ENCODE peak calls at places on chromosomes 16 and 17, in ten cellular contexts. One of them, this sample, is unnamed.

GRCh38 chr16:759110-759910 is 1.2 kb upstream of the MSLN start:
- DNase-seq in neuronal stem cell: no peak
- DNase-seq in left ventricle myocardium inferior: no peak
- DNase-seq in H9: no peak
- DNase-seq in cardiac fibroblast: no peak
- DNase-seq in HFFc6: no peak
- DNase-seq in NCI-H345: no peak
- DNase-seq in T-helper 9 cell: no peak
- DNase-seq in activated CD8-positive, alpha-beta memory T cell treated with anti-CD3 and anti-CD28 coated beads for 48 hours: no peak
- DNase-seq in germinal center: no peak
- DNase-seq in this sample: no peak

GRCh38 chr17:80374039-80374731 is 40.8 kb upstream of the ENDOV start:
- DNase-seq in cardiac fibroblast: no peak
- DNase-seq in NCI-H345: no peak
- DNase-seq in left ventricle myocardium inferior: no peak
- DNase-seq in germinal center: no peak
- DNase-seq in activated CD8-positive, alpha-beta memory T cell treated with anti-CD3 and anti-CD28 coated beads for 48 hours: no peak
- DNase-seq in H9: no peak
- DNase-seq in T-helper 9 cell: no peak
- DNase-seq in neuronal stem cell: no peak
- DNase-seq in HFFc6: no peak
- DNase-seq in this sample: no peak

GRCh38 chr17:1229891-1230571 is 40.2 kb upstream of the BHLHA9 start:
- DNase-seq in NCI-H345: no peak
- DNase-seq in germinal center: no peak
- DNase-seq in HFFc6: no peak
- DNase-seq in activated CD8-positive, alpha-beta memory T cell treated with anti-CD3 and anti-CD28 coated beads for 48 hours: no peak
- DNase-seq in neuronal stem cell: no peak
- DNase-seq in T-helper 9 cell: no peak
- DNase-seq in left ventricle myocardium inferior: no peak
- DNase-seq in cardiac fibroblast: no peak
- DNase-seq in H9: no peak
- DNase-seq in this sample: no peak

GRCh38 chr17:81713556-81714411 is 1.7 kb downstream of the SLC25A10 start:
- DNase-seq in neuronal stem cell: no peak
- DNase-seq in activated CD8-positive, alpha-beta memory T cell treated with anti-CD3 and anti-CD28 coated beads for 48 hours: no peak
- DNase-seq in H9: no peak
- DNase-seq in germinal center: no peak
- DNase-seq in cardiac fibroblast: no peak
- DNase-seq in left ventricle myocardium inferior: no peak
- DNase-seq in NCI-H345: no peak
- DNase-seq in HFFc6: no peak
- DNase-seq in T-helper 9 cell: no peak
- DNase-seq in this sample: no peak

GRCh38 chr16:14963281-14964173 is 11.3 kb upstream of the PDXDC1 start:
- DNase-seq in left ventricle myocardium inferior: no peak
- DNase-seq in germinal center: no peak
- DNase-seq in activated CD8-positive, alpha-beta memory T cell treated with anti-CD3 and anti-CD28 coated beads for 48 hours: no peak
- DNase-seq in cardiac fibroblast: no peak
- DNase-seq in T-helper 9 cell: no peak
- DNase-seq in H9: no peak
- DNase-seq in HFFc6: no peak
- DNase-seq in neuronal stem cell: no peak
- DNase-seq in NCI-H345: no peak
- DNase-seq in this sample: no peak

GRCh38 chr16:2365397-2365796 is 24.9 kb upstream of the ABCA3 start:
- DNase-seq in HFFc6: no peak
- DNase-seq in activated CD8-positive, alpha-beta memory T cell treated with anti-CD3 and anti-CD28 coated beads for 48 hours: no peak
- DNase-seq in left ventricle myocardium inferior: no peak
- DNase-seq in neuronal stem cell: no peak
- DNase-seq in T-helper 9 cell: no peak
- DNase-seq in germinal center: no peak
- DNase-seq in H9: no peak
- DNase-seq in NCI-H345: no peak
- DNase-seq in cardiac fibroblast: no peak
- DNase-seq in this sample: no peak

GRCh38 chr17:75272848-75273184 is 1.8 kb upstream of the MIF4GD start:
- DNase-seq in HFFc6: no peak
- DNase-seq in H9: no peak
- DNase-seq in T-helper 9 cell: no peak
- DNase-seq in left ventricle myocardium inferior: no peak
- DNase-seq in germinal center: no peak
- DNase-seq in cardiac fibroblast: peak; percentile 60
- DNase-seq in neuronal stem cell: no peak
- DNase-seq in NCI-H345: no peak
- DNase-seq in activated CD8-positive, alpha-beta memory T cell treated with anti-CD3 and anti-CD28 coated beads for 48 hours: no peak
- DNase-seq in this sample: no peak

GRCh38 chr16:78213751-78214150 is 114.3 kb downstream of the WWOX start:
- DNase-seq in activated CD8-positive, alpha-beta memory T cell treated with anti-CD3 and anti-CD28 coated beads for 48 hours: no peak
- DNase-seq in left ventricle myocardium inferior: no peak
- DNase-seq in neuronal stem cell: no peak
- DNase-seq in NCI-H345: no peak
- DNase-seq in H9: no peak
- DNase-seq in HFFc6: no peak
- DNase-seq in cardiac fibroblast: no peak
- DNase-seq in T-helper 9 cell: no peak
- DNase-seq in germinal center: no peak
- DNase-seq in this sample: no peak

GRCh38 chr17:3687949-3688614 is 7.9 kb downstream of the P2RX5 start:
- DNase-seq in activated CD8-positive, alpha-beta memory T cell treated with anti-CD3 and anti-CD28 coated beads for 48 hours: no peak
- DNase-seq in NCI-H345: no peak
- DNase-seq in HFFc6: no peak
- DNase-seq in H9: no peak
- DNase-seq in germinal center: peak; percentile 60
- DNase-seq in T-helper 9 cell: no peak
- DNase-seq in cardiac fibroblast: no peak
- DNase-seq in neuronal stem cell: no peak
- DNase-seq in left ventricle myocardium inferior: no peak
- DNase-seq in this sample: no peak

GRCh38 chr16:27597361-27597760 is 47.4 kb downstream of the KATNIP start:
- DNase-seq in T-helper 9 cell: no peak
- DNase-seq in neuronal stem cell: no peak
- DNase-seq in germinal center: no peak
- DNase-seq in NCI-H345: no peak
- DNase-seq in left ventricle myocardium inferior: no peak
- DNase-seq in cardiac fibroblast: no peak
- DNase-seq in HFFc6: no peak
- DNase-seq in activated CD8-positive, alpha-beta memory T cell treated with anti-CD3 and anti-CD28 coated beads for 48 hours: no peak
- DNase-seq in H9: no peak
- DNase-seq in this sample: no peak

GRCh38 chr16:4677994-4678393 is 15.4 kb upstream of the NUDT16L1 start:
- DNase-seq in NCI-H345: no peak
- DNase-seq in cardiac fibroblast: no peak
- DNase-seq in neuronal stem cell: no peak
- DNase-seq in germinal center: no peak
- DNase-seq in left ventricle myocardium inferior: no peak
- DNase-seq in H9: no peak
- DNase-seq in HFFc6: no peak
- DNase-seq in T-helper 9 cell: no peak
- DNase-seq in activated CD8-positive, alpha-beta memory T cell treated with anti-CD3 and anti-CD28 coated beads for 48 hours: no peak
- DNase-seq in this sample: no peak

GRCh38 chr17:48021964-48022363 is 15.6 kb downstream of the COPZ2 start:
- DNase-seq in HFFc6: no peak
- DNase-seq in left ventricle myocardium inferior: no peak
- DNase-seq in germinal center: no peak
- DNase-seq in H9: no peak
- DNase-seq in neuronal stem cell: no peak
- DNase-seq in NCI-H345: no peak
- DNase-seq in activated CD8-positive, alpha-beta memory T cell treated with anti-CD3 and anti-CD28 coated beads for 48 hours: no peak
- DNase-seq in T-helper 9 cell: no peak
- DNase-seq in cardiac fibroblast: no peak
- DNase-seq in this sample: no peak

GRCh38 chr16:57532251-57532625 is 4.1 kb downstream of the CCDC102A start:
- DNase-seq in T-helper 9 cell: no peak
- DNase-seq in neuronal stem cell: no peak
- DNase-seq in cardiac fibroblast: no peak
- DNase-seq in activated CD8-positive, alpha-beta memory T cell treated with anti-CD3 and anti-CD28 coated beads for 48 hours: no peak
- DNase-seq in germinal center: no peak
- DNase-seq in NCI-H345: no peak
- DNase-seq in HFFc6: no peak
- DNase-seq in left ventricle myocardium inferior: peak; percentile 9
- DNase-seq in H9: no peak
- DNase-seq in this sample: no peak

GRCh38 chr16:12016166-12016947 is 39.8 kb downstream of the SNX29 start:
- DNase-seq in cardiac fibroblast: no peak
- DNase-seq in left ventricle myocardium inferior: no peak
- DNase-seq in activated CD8-positive, alpha-beta memory T cell treated with anti-CD3 and anti-CD28 coated beads for 48 hours: no peak
- DNase-seq in HFFc6: no peak
- DNase-seq in H9: no peak
- DNase-seq in germinal center: no peak
- DNase-seq in T-helper 9 cell: no peak
- DNase-seq in neuronal stem cell: no peak
- DNase-seq in NCI-H345: no peak
- DNase-seq in this sample: no peak

GRCh38 chr17:75406222-75406615 is 741 bp upstream of the GRB2 start:
- DNase-seq in H9: peak; percentile 26
- DNase-seq in cardiac fibroblast: peak; percentile 14
- DNase-seq in neuronal stem cell: no peak
- DNase-seq in germinal center: no peak
- DNase-seq in NCI-H345: peak; percentile 28
- DNase-seq in activated CD8-positive, alpha-beta memory T cell treated with anti-CD3 and anti-CD28 coated beads for 48 hours: no peak
- DNase-seq in HFFc6: no peak
- DNase-seq in left ventricle myocardium inferior: no peak
- DNase-seq in T-helper 9 cell: no peak
- DNase-seq in this sample: no peak

GRCh38 chr16:11497329-11497805 is 89.4 kb downstream of the LITAF start:
- DNase-seq in germinal center: no peak
- DNase-seq in left ventricle myocardium inferior: peak; percentile 89
- DNase-seq in activated CD8-positive, alpha-beta memory T cell treated with anti-CD3 and anti-CD28 coated beads for 48 hours: no peak
- DNase-seq in T-helper 9 cell: no peak
- DNase-seq in HFFc6: peak; percentile 74
- DNase-seq in NCI-H345: peak; percentile 78
- DNase-seq in H9: peak; percentile 75
- DNase-seq in cardiac fibroblast: peak; percentile 78
- DNase-seq in neuronal stem cell: no peak
- DNase-seq in this sample: no peak

GRCh38 chr16:20004931-20005330 is 68.8 kb downstream of the GPR139 start:
- DNase-seq in cardiac fibroblast: no peak
- DNase-seq in activated CD8-positive, alpha-beta memory T cell treated with anti-CD3 and anti-CD28 coated beads for 48 hours: no peak
- DNase-seq in NCI-H345: no peak
- DNase-seq in HFFc6: no peak
- DNase-seq in neuronal stem cell: no peak
- DNase-seq in left ventricle myocardium inferior: no peak
- DNase-seq in germinal center: no peak
- DNase-seq in T-helper 9 cell: no peak
- DNase-seq in H9: peak; percentile 50
- DNase-seq in this sample: no peak

GRCh38 chr17:80826955-80827645 is 164.5 kb upstream of the CHMP6 start:
- DNase-seq in germinal center: no peak
- DNase-seq in cardiac fibroblast: peak; percentile 98
- DNase-seq in HFFc6: peak; percentile 98
- DNase-seq in T-helper 9 cell: no peak
- DNase-seq in neuronal stem cell: no peak
- DNase-seq in H9: peak; percentile 71
- DNase-seq in left ventricle myocardium inferior: no peak
- DNase-seq in NCI-H345: no peak
- DNase-seq in activated CD8-positive, alpha-beta memory T cell treated with anti-CD3 and anti-CD28 coated beads for 48 hours: no peak
- DNase-seq in this sample: no peak

GRCh38 chr17:70521821-70522256 is 352.5 kb downstream of the KCNJ2 start:
- DNase-seq in T-helper 9 cell: no peak
- DNase-seq in activated CD8-positive, alpha-beta memory T cell treated with anti-CD3 and anti-CD28 coated beads for 48 hours: no peak
- DNase-seq in H9: no peak
- DNase-seq in cardiac fibroblast: peak; percentile 48
- DNase-seq in HFFc6: no peak
- DNase-seq in germinal center: no peak
- DNase-seq in left ventricle myocardium inferior: peak; percentile 61
- DNase-seq in neuronal stem cell: no peak
- DNase-seq in NCI-H345: peak; percentile 56
- DNase-seq in this sample: no peak

GRCh38 chr17:28901866-28902818 is 737 bp downstream of the DHRS13 start:
- DNase-seq in H9: no peak
- DNase-seq in germinal center: peak; percentile 60
- DNase-seq in T-helper 9 cell: peak; percentile 39
- DNase-seq in activated CD8-positive, alpha-beta memory T cell treated with anti-CD3 and anti-CD28 coated beads for 48 hours: peak; percentile 46
- DNase-seq in NCI-H345: peak; percentile 59
- DNase-seq in HFFc6: no peak
- DNase-seq in neuronal stem cell: peak; percentile 45
- DNase-seq in cardiac fibroblast: peak; percentile 31
- DNase-seq in left ventricle myocardium inferior: peak; percentile 48
- DNase-seq in this sample: no peak

GRCh38 chr16:67084345-67085028 is 25.3 kb upstream of the PHAF1 start:
- DNase-seq in germinal center: no peak
- DNase-seq in cardiac fibroblast: peak; percentile 49
- DNase-seq in H9: no peak
- DNase-seq in HFFc6: no peak
- DNase-seq in T-helper 9 cell: no peak
- DNase-seq in left ventricle myocardium inferior: no peak
- DNase-seq in neuronal stem cell: no peak
- DNase-seq in NCI-H345: no peak
- DNase-seq in activated CD8-positive, alpha-beta memory T cell treated with anti-CD3 and anti-CD28 coated beads for 48 hours: no peak
- DNase-seq in this sample: no peak

GRCh38 chr17:57639381-57639780 is 105.7 kb downstream of the CCDC182 start:
- DNase-seq in activated CD8-positive, alpha-beta memory T cell treated with anti-CD3 and anti-CD28 coated beads for 48 hours: no peak
- DNase-seq in left ventricle myocardium inferior: no peak
- DNase-seq in H9: no peak
- DNase-seq in T-helper 9 cell: no peak
- DNase-seq in germinal center: no peak
- DNase-seq in HFFc6: no peak
- DNase-seq in cardiac fibroblast: no peak
- DNase-seq in neuronal stem cell: no peak
- DNase-seq in NCI-H345: no peak
- DNase-seq in this sample: no peak

GRCh38 chr16:4179020-4179419 is 62.8 kb upstream of the ADCY9 start:
- DNase-seq in NCI-H345: no peak
- DNase-seq in cardiac fibroblast: peak; percentile 58
- DNase-seq in H9: no peak
- DNase-seq in left ventricle myocardium inferior: peak; percentile 22
- DNase-seq in germinal center: no peak
- DNase-seq in activated CD8-positive, alpha-beta memory T cell treated with anti-CD3 and anti-CD28 coated beads for 48 hours: no peak
- DNase-seq in T-helper 9 cell: no peak
- DNase-seq in HFFc6: no peak
- DNase-seq in neuronal stem cell: no peak
- DNase-seq in this sample: no peak

GRCh38 chr17:62819511-62820221 is 11.6 kb upstream of the MARCHF10 start:
- DNase-seq in cardiac fibroblast: peak; percentile 96
- DNase-seq in H9: peak; percentile 63
- DNase-seq in T-helper 9 cell: no peak
- DNase-seq in NCI-H345: no peak
- DNase-seq in activated CD8-positive, alpha-beta memory T cell treated with anti-CD3 and anti-CD28 coated beads for 48 hours: no peak
- DNase-seq in germinal center: no peak
- DNase-seq in left ventricle myocardium inferior: peak; percentile 31
- DNase-seq in HFFc6: peak; percentile 97
- DNase-seq in neuronal stem cell: peak; percentile 45
- DNase-seq in this sample: no peak

GRCh38 chr17:44466339-44466738 is 36.9 kb downstream of the GPATCH8 start:
- DNase-seq in T-helper 9 cell: no peak
- DNase-seq in neuronal stem cell: no peak
- DNase-seq in HFFc6: no peak
- DNase-seq in NCI-H345: no peak
- DNase-seq in left ventricle myocardium inferior: no peak
- DNase-seq in cardiac fibroblast: no peak
- DNase-seq in H9: no peak
- DNase-seq in germinal center: no peak
- DNase-seq in activated CD8-positive, alpha-beta memory T cell treated with anti-CD3 and anti-CD28 coated beads for 48 hours: no peak
- DNase-seq in this sample: no peak

GRCh38 chr16:57720142-57720575 is 15.4 kb upstream of the KATNB1 start:
- DNase-seq in H9: peak; percentile 58
- DNase-seq in cardiac fibroblast: peak; percentile 75
- DNase-seq in left ventricle myocardium inferior: no peak
- DNase-seq in germinal center: no peak
- DNase-seq in T-helper 9 cell: no peak
- DNase-seq in neuronal stem cell: no peak
- DNase-seq in NCI-H345: peak; percentile 4
- DNase-seq in activated CD8-positive, alpha-beta memory T cell treated with anti-CD3 and anti-CD28 coated beads for 48 hours: peak; percentile 23
- DNase-seq in HFFc6: peak; percentile 47
- DNase-seq in this sample: no peak

GRCh38 chr16:21156767-21157467 is 1.6 kb upstream of the LDAF1 start:
- DNase-seq in HFFc6: peak; percentile 78
- DNase-seq in H9: peak; percentile 63
- DNase-seq in NCI-H345: peak; percentile 63
- DNase-seq in neuronal stem cell: peak; percentile 59
- DNase-seq in germinal center: peak; percentile 52
- DNase-seq in activated CD8-positive, alpha-beta memory T cell treated with anti-CD3 and anti-CD28 coated beads for 48 hours: no peak
- DNase-seq in cardiac fibroblast: peak; percentile 89
- DNase-seq in left ventricle myocardium inferior: no peak
- DNase-seq in T-helper 9 cell: no peak
- DNase-seq in this sample: no peak

GRCh38 chr17:33511670-33512069 is 218.6 kb upstream of the ASIC2 start:
- DNase-seq in germinal center: no peak
- DNase-seq in H9: no peak
- DNase-seq in T-helper 9 cell: no peak
- DNase-seq in cardiac fibroblast: no peak
- DNase-seq in activated CD8-positive, alpha-beta memory T cell treated with anti-CD3 and anti-CD28 coated beads for 48 hours: no peak
- DNase-seq in HFFc6: no peak
- DNase-seq in NCI-H345: no peak
- DNase-seq in left ventricle myocardium inferior: no peak
- DNase-seq in neuronal stem cell: no peak
- DNase-seq in this sample: no peak